ENCODE peak calls at places on chromosomes 11 and 22, in seven cellular contexts. W is T-helper 17 cell; H is NCI-H1694; T is lower leg skin; S is activated CD8-positive, alpha-beta memory T cell treated with anti-CD3 and anti-CD28 coated beads for 24 hours; L is right atrium auricular region; E is amniotic stem cell. F is an unnamed sample.
A peak's percentile ranks its signal among the peaks of the same experiment; 100 is the strongest.

GRCh38 chr22:28514314-28514713 is 165.3 kb downstream of the TTC28 start:
- DNase-seq in S (no peak), L (no peak), H (no peak), T (no peak), W (no peak), E (no peak), F (no peak)

GRCh38 chr11:40797981-40798380 is 661.5 kb downstream of the LRRC4C start:
- DNase-seq in S (no peak), W (no peak), H (no peak), L (no peak), E (no peak), T (no peak), F (no peak)

GRCh38 chr11:121721961-121722360 is 269.2 kb upstream of the SORL1-AS1 start:
- DNase-seq in L (no peak), T (no peak), E (no peak), W (no peak), S (no peak), H (no peak), F (no peak)

GRCh38 chr22:40593460-40594273 is 42.9 kb downstream of the MRTFA start:
- DNase-seq in T (no peak), S (no peak), W (no peak), L (no peak), E (no peak), H (no peak), F (no peak)

GRCh38 chr22:43923631-43924548 is at the start of gene PNPLA3:
- DNase-seq in S (peak; percentile 90), H (peak; percentile 65), E (peak; percentile 86), T (peak; percentile 83), L (peak; percentile 85), W (peak; percentile 55), F (peak; percentile 91)

GRCh38 chr11:88281317-88281712 is 56.2 kb downstream of the CTSC start:
- DNase-seq in E (no peak), L (no peak), T (no peak), H (no peak), S (no peak), W (no peak), F (no peak)

GRCh38 chr11:17906436-17906835 is 106.4 kb downstream of the SERGEF start:
- DNase-seq in L (no peak), W (no peak), H (no peak), S (no peak), T (no peak), E (no peak), F (no peak)

GRCh38 chr22:38228326-38228872 is 26.6 kb downstream of the MAFF start:
- DNase-seq in L (no peak), W (no peak), T (no peak), E (no peak), S (no peak), H (no peak), F (no peak)

GRCh38 chr11:59668188-59668949 is 468 bp downstream of the PATL1 start:
- DNase-seq in H (no peak), E (peak; percentile 4), W (peak; percentile 44), S (peak; percentile 84), T (peak; percentile 60), L (peak; percentile 77), F (no peak)

GRCh38 chr11:125086633-125087296 is 23.7 kb downstream of the SLC37A2 start:
- DNase-seq in S (no peak), L (peak; percentile 53), W (no peak), T (no peak), E (no peak), H (no peak), F (no peak)

GRCh38 chr22:50600967-50601668 is 525 bp downstream of the MAPK8IP2 start:
- DNase-seq in S (no peak), T (no peak), L (no peak), H (no peak), E (no peak), W (no peak), F (no peak)